ENCODE peak calls at places on chromosomes 13 and 19, in four cellular contexts. M is posterior cingulate gyrus; U is fibroblast of pulmonary artery; A is activated T-helper 1 cell treated with anti-CD3 and anti-CD28 coated beads, Interleukin-2, amount 50 U/mL, for 16 hours. Z is an unnamed sample.

GRCh38 chr13:114341003-114341777 is 26.9 kb downstream of the CHAMP1 start:
- DNase-seq in U (no peak), A (no peak), M (no peak), Z (no peak)

GRCh38 chr13:106446011-106446410 is 89.5 kb downstream of the EFNB2 start:
- DNase-seq in U (peak), A (no peak), M (no peak), Z (no peak)

GRCh38 chr19:16594131-16594586 is 21.9 kb upstream of the SLC35E1 start:
- DNase-seq in M (no peak), A (no peak), U (no peak), Z (no peak)

GRCh38 chr13:30932481-30933333 is at the start of gene TEX26:
- DNase-seq in U (no peak), A (no peak), M (no peak), Z (no peak)

GRCh38 chr13:32988588-32989256 is 27.5 kb upstream of the KL start:
- DNase-seq in M (no peak), A (no peak), U (no peak), Z (no peak)

GRCh38 chr19:8337728-8338127 is 5.3 kb downstream of the KANK3 start:
- DNase-seq in A (no peak), U (no peak), M (no peak), Z (no peak)

GRCh38 chr13:30466841-30467252 is 1.1 kb upstream of the HMGB1 start:
- DNase-seq in M (no peak), A (no peak), U (no peak), Z (no peak)

GRCh38 chr19:45296365-45296764 is 26.3 kb downstream of the CKM start:
- DNase-seq in M (no peak), U (no peak), A (no peak), Z (no peak)

GRCh38 chr19:2455481-2456300 is 1.1 kb downstream of the LMNB2 start:
- DNase-seq in A (peak), U (no peak), M (no peak), Z (peak)

GRCh38 chr13:35716186-35716585 is 239.7 kb upstream of the MAB21L1 start:
- DNase-seq in A (no peak), U (peak), M (no peak), Z (no peak)

GRCh38 chr13:46552888-46553520 is at the start of gene LRCH1:
- DNase-seq in M (peak), U (peak), A (peak), Z (peak)

GRCh38 chr19:47239610-47240296 is 8.8 kb upstream of the BBC3 start:
- DNase-seq in M (peak), A (peak), U (peak), Z (peak)

GRCh38 chr19:19531951-19532805 is 3.5 kb downstream of the YJEFN3 start:
- DNase-seq in M (peak), A (peak), U (peak), Z (peak)

GRCh38 chr19:11421607-11422098 is 2.5 kb upstream of the RGL3 start:
- DNase-seq in U (no peak), M (no peak), A (peak), Z (no peak)

GRCh38 chr19:3125900-3126524 is 9.8 kb upstream of the GNA15 start:
- DNase-seq in U (peak), A (peak), M (no peak), Z (peak)

GRCh38 chr13:25778808-25779207 is 273.0 kb downstream of the SHISA2 start:
- DNase-seq in U (no peak), A (no peak), M (no peak), Z (no peak)

GRCh38 chr13:113969311-113969972 is 4.4 kb downstream of the C13orf46 start:
- DNase-seq in U (no peak), M (no peak), A (no peak), Z (no peak)

GRCh38 chr19:41192574-41193419 is at the start of gene CYP2S1:
- DNase-seq in U (no peak), M (no peak), A (no peak), Z (no peak)

GRCh38 chr13:89113744-89114143 is 1442.6 kb downstream of the SLITRK5 start:
- DNase-seq in A (no peak), M (no peak), U (no peak), Z (no peak)

GRCh38 chr13:40589285-40590109 is 76.9 kb downstream of the FOXO1 start:
- DNase-seq in M (no peak), U (peak), A (no peak), Z (no peak)

GRCh38 chr19:48961673-48962028 is 3.5 kb upstream of the FTL start:
- DNase-seq in M (no peak), A (no peak), U (no peak), Z (no peak)

GRCh38 chr19:35328851-35329285 is at the start of gene CD22:
- DNase-seq in M (no peak), U (no peak), A (no peak), Z (no peak)

GRCh38 chr13:73215807-73216206 is 157.0 kb downstream of the KLF5 start:
- DNase-seq in U (peak), A (no peak), M (no peak), Z (no peak)

GRCh38 chr13:99031725-99032298 is 53.9 kb upstream of the DOCK9 start:
- DNase-seq in A (no peak), U (no peak), M (no peak), Z (no peak)

GRCh38 chr13:112145221-112146072 is 78.5 kb downstream of the SOX1 start:
- DNase-seq in U (no peak), M (no peak), A (no peak), Z (no peak)

GRCh38 chr19:1725100-1726064 is 27.9 kb upstream of the ONECUT3 start:
- DNase-seq in M (peak), A (no peak), U (peak), Z (no peak)

GRCh38 chr13:77555246-77555645 is 19.7 kb downstream of the SCEL start:
- DNase-seq in U (no peak), A (no peak), M (no peak), Z (no peak)

GRCh38 chr19:18650048-18650435 is 13.2 kb downstream of the KLHL26 start:
- DNase-seq in A (no peak), M (no peak), U (peak), Z (no peak)

GRCh38 chr19:1182068-1182467 is 8.0 kb upstream of the SBNO2 start:
- DNase-seq in U (no peak), A (no peak), M (no peak), Z (no peak)

GRCh38 chr19:17240855-17241399 is 4.8 kb downstream of the NR2F6 start:
- DNase-seq in A (no peak), M (no peak), U (no peak), Z (no peak)

Z was measured in activated gamma-delta T cell.